ENCODE peak calls at places on chromosomes 12 and 14, in five cellular contexts. A is activated CD4-positive, alpha-beta T cell treated with anti-CD3 and anti-CD28 coated beads for 48 hours; U is M059J; J is NT2/D1; F is transverse colon. C is an unnamed sample.

GRCh38 chr14:68627050-68627867 is 165.6 kb downstream of the ZFP36L1 start:
- DNase-seq in J (no peak), F (no peak), U (peak; percentile 99), A (no peak), C (no peak)

GRCh38 chr12:90335561-90335960 is 619.4 kb downstream of the CCER1 start:
- DNase-seq in F (no peak), J (no peak), A (no peak), U (peak; percentile 2), C (no peak)

GRCh38 chr14:56715938-56716337 is 94.3 kb downstream of the OTX2 start:
- DNase-seq in U (no peak), J (no peak), F (no peak), A (no peak), C (no peak)

GRCh38 chr14:55938249-55938791 is 179.9 kb upstream of the PELI2 start:
- DNase-seq in F (peak; percentile 11), U (peak; percentile 65), A (no peak), J (no peak), C (peak; percentile 43)

GRCh38 chr14:75295491-75296338 is 17.1 kb downstream of the FOS start:
- DNase-seq in F (peak; percentile 89), U (peak; percentile 63), J (peak; percentile 72), A (peak; percentile 86), C (peak; percentile 67)

GRCh38 chr12:128307791-128308190 is 40.8 kb downstream of the TMEM132C start:
- DNase-seq in A (no peak), J (no peak), U (no peak), F (no peak), C (no peak)

GRCh38 chr14:32345311-32345771 is 16.2 kb downstream of the AKAP6 start:
- DNase-seq in U (no peak), J (no peak), A (no peak), F (peak; percentile 21), C (peak; percentile 26)

GRCh38 chr12:91492648-91493047 is 310.0 kb upstream of the DCN start:
- DNase-seq in F (no peak), A (no peak), U (peak; percentile 15), J (no peak), C (no peak)

GRCh38 chr14:45679852-45680251 is 426.9 kb upstream of the MIS18BP1 start:
- DNase-seq in F (no peak), U (peak; percentile 92), A (no peak), J (no peak), C (peak; percentile 96)

GRCh38 chr12:54421873-54422250 is 2.8 kb upstream of the ITGA5 start:
- DNase-seq in J (no peak), F (no peak), A (no peak), U (peak; percentile 87), C (no peak)

GRCh38 chr12:103589517-103589916 is 2.4 kb downstream of the STAB2 start:
- DNase-seq in U (no peak), J (no peak), F (no peak), A (no peak), C (no peak)

GRCh38 chr14:22824711-22825359 is 4.9 kb upstream of the MRPL52 start:
- DNase-seq in J (no peak), F (no peak), A (peak; percentile 25), U (peak; percentile 97), C (peak; percentile 93)

GRCh38 chr12:65822732-65823480 is 1.4 kb upstream of the HMGA2 start:
- DNase-seq in J (no peak), F (peak; percentile 60), U (peak; percentile 28), A (peak; percentile 17), C (peak; percentile 81)

GRCh38 chr12:13194462-13195110 is 1.9 kb upstream of the EMP1 start:
- DNase-seq in F (no peak), J (no peak), U (peak; percentile 39), A (no peak), C (peak; percentile 46)

GRCh38 chr12:51320695-51321320 is 3.2 kb downstream of the BIN2 start:
- DNase-seq in F (peak; percentile 46), U (no peak), A (no peak), J (peak; percentile 85), C (peak; percentile 44)

GRCh38 chr14:80996049-80996901 is 40.9 kb downstream of the TSHR start:
- DNase-seq in U (peak; percentile 71), A (peak; percentile 22), F (peak; percentile 12), J (no peak), C (peak; percentile 77)

GRCh38 chr14:53871947-53872346 is 84.7 kb downstream of the BMP4 start:
- DNase-seq in F (no peak), U (no peak), J (no peak), A (no peak), C (no peak)